ENCODE peak calls at places on chromosomes 6 and 20, in six cellular contexts. One of them, this sample, is unnamed.

GRCh38 chr6:143183735-143184134 is 123.0 kb downstream of the AIG1 start:
- DNase-seq in adrenal gland: no peak
- DNase-seq in testis: no peak
- DNase-seq in H1: no peak
- DNase-seq in endothelial cell of umbilical vein: peak
- DNase-seq in A549: no peak
- DNase-seq in this sample: no peak

GRCh38 chr6:130943738-130944137 is 116.5 kb downstream of the SMLR1 start:
- DNase-seq in testis: peak
- DNase-seq in adrenal gland: no peak
- DNase-seq in A549: no peak
- DNase-seq in H1: no peak
- DNase-seq in endothelial cell of umbilical vein: no peak
- DNase-seq in this sample: no peak

GRCh38 chr6:148306287-148306686 is 36.4 kb upstream of the SASH1 start:
- DNase-seq in H1: no peak
- DNase-seq in testis: no peak
- DNase-seq in A549: no peak
- DNase-seq in endothelial cell of umbilical vein: no peak
- DNase-seq in adrenal gland: no peak
- DNase-seq in this sample: no peak

GRCh38 chr6:4776967-4777925 is 1.0 kb downstream of the CDYL start:
- DNase-seq in A549: no peak
- DNase-seq in testis: peak
- DNase-seq in endothelial cell of umbilical vein: peak
- DNase-seq in adrenal gland: peak
- DNase-seq in H1: no peak
- DNase-seq in this sample: peak

GRCh38 chr20:36052117-36052513 is 83.7 kb downstream of the CNBD2 start:
- DNase-seq in testis: no peak
- DNase-seq in H1: no peak
- DNase-seq in adrenal gland: no peak
- DNase-seq in endothelial cell of umbilical vein: no peak
- DNase-seq in A549: no peak
- DNase-seq in this sample: no peak

GRCh38 chr6:73519943-73520687 is 717 bp downstream of the EEF1A1 start:
- DNase-seq in testis: peak
- DNase-seq in H1: no peak
- DNase-seq in endothelial cell of umbilical vein: peak
- DNase-seq in A549: no peak
- DNase-seq in adrenal gland: peak
- DNase-seq in this sample: peak

GRCh38 chr6:113733386-113733785 is 123.8 kb upstream of the MARCKS start:
- DNase-seq in H1: no peak
- DNase-seq in testis: no peak
- DNase-seq in adrenal gland: no peak
- DNase-seq in endothelial cell of umbilical vein: no peak
- DNase-seq in A549: no peak
- DNase-seq in this sample: no peak

GRCh38 chr6:47475319-47475816 is 2.2 kb upstream of the CD2AP start:
- DNase-seq in A549: no peak
- DNase-seq in endothelial cell of umbilical vein: no peak
- DNase-seq in H1: no peak
- DNase-seq in adrenal gland: no peak
- DNase-seq in testis: no peak
- DNase-seq in this sample: no peak

GRCh38 chr20:1952737-1953530 is 40.9 kb downstream of the PDYN start:
- DNase-seq in testis: no peak
- DNase-seq in A549: no peak
- DNase-seq in endothelial cell of umbilical vein: no peak
- DNase-seq in adrenal gland: no peak
- DNase-seq in H1: no peak
- DNase-seq in this sample: no peak

GRCh38 chr20:38601216-38602184 is at the start of gene ARHGAP40:
- DNase-seq in H1: no peak
- DNase-seq in A549: no peak
- DNase-seq in adrenal gland: no peak
- DNase-seq in endothelial cell of umbilical vein: no peak
- DNase-seq in testis: no peak
- DNase-seq in this sample: no peak

GRCh38 chr20:9808166-9808565 is 30.7 kb downstream of the PAK5 start:
- DNase-seq in adrenal gland: no peak
- DNase-seq in endothelial cell of umbilical vein: no peak
- DNase-seq in testis: no peak
- DNase-seq in H1: no peak
- DNase-seq in A549: no peak
- DNase-seq in this sample: no peak

GRCh38 chr6:55293116-55293515 is 34.2 kb upstream of the GFRAL start:
- DNase-seq in H1: no peak
- DNase-seq in A549: no peak
- DNase-seq in testis: peak
- DNase-seq in endothelial cell of umbilical vein: no peak
- DNase-seq in adrenal gland: no peak
- DNase-seq in this sample: no peak

GRCh38 chr6:143223895-143224294 is 163.2 kb downstream of the AIG1 start:
- DNase-seq in endothelial cell of umbilical vein: no peak
- DNase-seq in H1: no peak
- DNase-seq in adrenal gland: peak
- DNase-seq in testis: peak
- DNase-seq in A549: no peak
- DNase-seq in this sample: peak

GRCh38 chr20:1087311-1087710 is 31.1 kb upstream of the PSMF1 start:
- DNase-seq in endothelial cell of umbilical vein: no peak
- DNase-seq in H1: no peak
- DNase-seq in testis: no peak
- DNase-seq in A549: no peak
- DNase-seq in adrenal gland: no peak
- DNase-seq in this sample: no peak

GRCh38 chr20:40323411-40323810 is 365.6 kb downstream of the MAFB start:
- DNase-seq in adrenal gland: no peak
- DNase-seq in testis: no peak
- DNase-seq in A549: no peak
- DNase-seq in endothelial cell of umbilical vein: no peak
- DNase-seq in H1: no peak
- DNase-seq in this sample: no peak

GRCh38 chr6:43803783-43804549 is 34.0 kb downstream of the VEGFA start:
- DNase-seq in A549: no peak
- DNase-seq in testis: no peak
- DNase-seq in endothelial cell of umbilical vein: no peak
- DNase-seq in H1: no peak
- DNase-seq in adrenal gland: no peak
- DNase-seq in this sample: peak

GRCh38 chr6:170176621-170177382 is 114.1 kb downstream of the DLL1 start:
- DNase-seq in H1: no peak
- DNase-seq in testis: no peak
- DNase-seq in adrenal gland: peak
- DNase-seq in endothelial cell of umbilical vein: no peak
- DNase-seq in A549: peak
- DNase-seq in this sample: no peak

GRCh38 chr20:49230575-49231211 is 11.5 kb downstream of the DDX27 start:
- DNase-seq in H1: no peak
- DNase-seq in endothelial cell of umbilical vein: no peak
- DNase-seq in A549: no peak
- DNase-seq in adrenal gland: no peak
- DNase-seq in testis: no peak
- DNase-seq in this sample: no peak

GRCh38 chr6:132820629-132821381 is 6.4 kb downstream of the RPS12 start:
- DNase-seq in adrenal gland: no peak
- DNase-seq in testis: no peak
- DNase-seq in A549: no peak
- DNase-seq in endothelial cell of umbilical vein: peak
- DNase-seq in H1: no peak
- DNase-seq in this sample: no peak

GRCh38 chr20:22453244-22454080 is 130.9 kb downstream of the FOXA2 start:
- DNase-seq in endothelial cell of umbilical vein: peak
- DNase-seq in A549: peak
- DNase-seq in adrenal gland: no peak
- DNase-seq in testis: no peak
- DNase-seq in H1: no peak
- DNase-seq in this sample: peak

GRCh38 chr6:166907373-166907841 is 48.9 kb downstream of the RNASET2 start:
- DNase-seq in H1: no peak
- DNase-seq in adrenal gland: no peak
- DNase-seq in testis: no peak
- DNase-seq in A549: no peak
- DNase-seq in endothelial cell of umbilical vein: no peak
- DNase-seq in this sample: no peak
- TF ChIP-seq POLR2A in H1: no peak
- TF ChIP-seq POLR2A in adrenal gland: no peak
- TF ChIP-seq POLR2A in testis: no peak
- TF ChIP-seq POLR2A in A549: no peak
- TF ChIP-seq POLR2A in endothelial cell of umbilical vein: no peak
- TF ChIP-seq POLR2A in this sample: no peak

GRCh38 chr20:44695295-44696230 is 19.6 kb upstream of the CCN5 start:
- DNase-seq in adrenal gland: no peak
- DNase-seq in testis: no peak
- DNase-seq in H1: no peak
- DNase-seq in A549: no peak
- DNase-seq in endothelial cell of umbilical vein: peak
- DNase-seq in this sample: no peak
- H3K4me3 ChIP-seq in adrenal gland: no peak
- H3K4me3 ChIP-seq in testis: no peak
- H3K4me3 ChIP-seq in H1: no peak
- H3K4me3 ChIP-seq in A549: no peak
- H3K4me3 ChIP-seq in endothelial cell of umbilical vein: no peak
- H3K4me3 ChIP-seq in this sample: no peak

GRCh38 chr20:34755367-34755766 is 51.2 kb downstream of the TP53INP2 start:
- DNase-seq in adrenal gland: no peak
- DNase-seq in H1: no peak
- DNase-seq in testis: no peak
- DNase-seq in A549: no peak
- DNase-seq in endothelial cell of umbilical vein: no peak
- DNase-seq in this sample: no peak

GRCh38 chr20:34754611-34755010 is 50.5 kb downstream of the TP53INP2 start:
- DNase-seq in testis: no peak
- DNase-seq in H1: no peak
- DNase-seq in endothelial cell of umbilical vein: no peak
- DNase-seq in A549: no peak
- DNase-seq in adrenal gland: no peak
- DNase-seq in this sample: no peak

GRCh38 chr20:34751453-34751852 is 47.3 kb downstream of the TP53INP2 start:
- DNase-seq in endothelial cell of umbilical vein: no peak
- DNase-seq in adrenal gland: no peak
- DNase-seq in A549: no peak
- DNase-seq in H1: no peak
- DNase-seq in testis: no peak
- DNase-seq in this sample: no peak

GRCh38 chr20:34750484-34750883 is 46.3 kb downstream of the TP53INP2 start:
- DNase-seq in endothelial cell of umbilical vein: no peak
- DNase-seq in H1: no peak
- DNase-seq in testis: no peak
- DNase-seq in A549: no peak
- DNase-seq in adrenal gland: no peak
- DNase-seq in this sample: no peak

DNA sequence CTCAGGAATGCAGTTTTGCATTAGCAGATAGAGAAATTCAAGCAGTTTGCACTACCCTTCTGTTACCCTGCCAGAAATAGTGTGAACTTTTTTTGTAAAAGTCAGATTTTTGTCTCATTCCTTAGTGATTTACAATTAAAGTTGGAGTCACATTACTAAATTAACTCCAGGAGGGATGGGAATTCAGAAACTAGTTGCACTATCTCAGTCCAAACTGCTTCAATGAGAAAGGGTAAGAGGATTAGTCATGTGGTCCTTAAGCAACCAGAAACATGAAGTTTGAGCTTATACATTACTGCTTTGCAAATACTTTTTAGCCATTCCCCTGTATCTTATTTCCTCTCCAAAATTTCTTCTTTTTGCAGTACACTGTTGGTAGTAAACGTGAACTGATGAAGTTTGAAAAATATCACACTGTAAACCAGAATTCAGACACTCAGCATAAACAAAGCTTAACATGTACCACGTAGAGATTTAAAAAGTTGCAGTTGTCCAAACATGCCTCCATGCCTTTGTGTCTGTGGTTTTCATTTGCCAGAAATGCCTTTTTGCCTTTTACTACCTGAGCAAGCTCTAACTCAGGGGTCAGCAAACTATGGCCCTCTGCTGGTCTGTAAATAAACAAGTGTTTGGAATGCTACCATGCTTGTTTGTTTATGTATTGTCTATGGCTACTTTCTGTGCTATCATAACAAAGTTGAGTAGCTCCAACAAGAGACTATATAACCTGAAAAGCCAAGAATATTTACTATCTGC is 49.7 kb downstream of the TP53INP2 start:
- DNase-seq in A549: no peak
- DNase-seq in endothelial cell of umbilical vein: no peak
- DNase-seq in adrenal gland: no peak
- DNase-seq in testis: no peak
- DNase-seq in H1: no peak
- DNase-seq in this sample: no peak
- TF ChIP-seq CTCF in A549: no peak
- TF ChIP-seq CTCF in endothelial cell of umbilical vein: no peak
- TF ChIP-seq CTCF in adrenal gland: no peak
- TF ChIP-seq CTCF in testis: no peak
- TF ChIP-seq CTCF in H1: no peak
- TF ChIP-seq CTCF in this sample: no peak

GRCh38 chr6:150088481-150089154 is 19.7 kb upstream of the ULBP3 start:
- DNase-seq in H1: no peak
- DNase-seq in testis: no peak
- DNase-seq in adrenal gland: no peak
- DNase-seq in endothelial cell of umbilical vein: no peak
- DNase-seq in A549: no peak
- DNase-seq in this sample: no peak
- TF ChIP-seq POLR2A in H1: no peak
- TF ChIP-seq POLR2A in testis: no peak
- TF ChIP-seq POLR2A in adrenal gland: no peak
- TF ChIP-seq POLR2A in endothelial cell of umbilical vein: no peak
- TF ChIP-seq POLR2A in A549: no peak
- TF ChIP-seq POLR2A in this sample: no peak

GRCh38 chr20:3995067-3995748 is 20.1 kb downstream of the RNF24 start:
- DNase-seq in A549: no peak
- DNase-seq in testis: no peak
- DNase-seq in H1: no peak
- DNase-seq in adrenal gland: no peak
- DNase-seq in endothelial cell of umbilical vein: no peak
- DNase-seq in this sample: no peak
- H3K4me3 ChIP-seq in A549: no peak
- H3K4me3 ChIP-seq in testis: no peak
- H3K4me3 ChIP-seq in H1: no peak
- H3K4me3 ChIP-seq in adrenal gland: no peak
- H3K4me3 ChIP-seq in endothelial cell of umbilical vein: no peak
- H3K4me3 ChIP-seq in this sample: no peak

GRCh38 chr20:41848180-41848579 is 230.0 kb upstream of the CHD6 start:
- DNase-seq in A549: no peak
- DNase-seq in endothelial cell of umbilical vein: no peak
- DNase-seq in testis: no peak
- DNase-seq in adrenal gland: no peak
- DNase-seq in H1: no peak
- DNase-seq in this sample: no peak
- TF ChIP-seq CTCF in A549: no peak
- TF ChIP-seq CTCF in endothelial cell of umbilical vein: no peak
- TF ChIP-seq CTCF in testis: no peak
- TF ChIP-seq CTCF in adrenal gland: no peak
- TF ChIP-seq CTCF in H1: peak
- TF ChIP-seq CTCF in this sample: no peak

This sample was measured in body of pancreas.